ENCODE peak calls at places on chromosomes 7 and 10, in eight cellular contexts. B is transverse colon, S is psoas muscle, I is upper lobe of right lung, U is keratinocyte, V is body of pancreas, H is sigmoid colon, T is IMR-90. C is an unnamed sample.

GRCh38 chr7:106947244-106947728 is 82.2 kb downstream of the PIK3CG start:
- DNase-seq in T (peak; percentile 83), B (peak; percentile 44), V (peak; percentile 28), I (no peak), S (no peak), H (no peak), U (peak; percentile 13), C (peak; percentile 49)

GRCh38 chr10:114492351-114493037 is 88.2 kb upstream of the AFAP1L2 start:
- DNase-seq in V (no peak), T (peak; percentile 34), H (no peak), I (no peak), S (no peak), B (no peak), U (no peak), C (no peak)

GRCh38 chr10:109898666-109899577 is 24.4 kb downstream of the XPNPEP1 start:
- DNase-seq in H (no peak), V (no peak), I (no peak), B (no peak), T (peak; percentile 55), U (no peak), S (no peak), C (no peak)

GRCh38 chr7:121954803-121955202 is 81.8 kb downstream of the PTPRZ1 start:
- DNase-seq in T (peak; percentile 85), B (no peak), I (no peak), V (no peak), H (no peak), S (no peak), U (no peak), C (no peak)

GRCh38 chr7:91128574-91129348 is 135.5 kb upstream of the FZD1 start:
- DNase-seq in B (no peak), T (peak; percentile 38), I (no peak), U (no peak), S (no peak), V (no peak), H (no peak), C (no peak)

GRCh38 chr10:77609781-77610272 is 27.8 kb downstream of the KCNMA1 start:
- DNase-seq in I (no peak), U (no peak), H (peak; percentile 52), S (no peak), B (no peak), T (peak; percentile 80), V (no peak), C (no peak)

GRCh38 chr7:44431091-44431608 is 59.3 kb downstream of the NUDCD3 start:
- DNase-seq in I (no peak), U (no peak), S (no peak), V (peak; percentile 16), T (peak; percentile 28), B (peak; percentile 21), H (no peak), C (no peak)

GRCh38 chr10:71888623-71889387 is 37.8 kb upstream of the PSAP start:
- DNase-seq in H (peak; percentile 96), T (peak; percentile 77), U (peak; percentile 52), S (peak; percentile 93), B (peak; percentile 78), I (peak; percentile 94), V (peak; percentile 38), C (peak; percentile 66)

GRCh38 chr10:12628964-12629766 is 279.8 kb downstream of the CAMK1D start:
- DNase-seq in U (no peak), H (no peak), S (no peak), B (peak; percentile 51), T (no peak), V (peak; percentile 26), I (no peak), C (peak; percentile 72)

GRCh38 chr10:110525349-110526260 is 27.9 kb downstream of the DUSP5 start:
- DNase-seq in V (no peak), H (peak; percentile 48), B (no peak), T (peak; percentile 80), U (no peak), I (no peak), S (no peak), C (no peak)

GRCh38 chr10:117375360-117376147 is at the start of gene PDZD8:
- DNase-seq in U (peak; percentile 25), H (peak; percentile 97), I (peak; percentile 98), T (peak; percentile 90), V (peak; percentile 93), S (peak; percentile 97), B (peak; percentile 95), C (peak; percentile 93)

GRCh38 chr10:132982301-132982989 is 40.1 kb upstream of the CFAP46 start:
- DNase-seq in V (no peak), H (no peak), T (no peak), U (no peak), B (no peak), I (peak; percentile 34), S (peak; percentile 46), C (no peak)

GRCh38 chr7:113331155-113331898 is 213.0 kb upstream of the SMIM30 start:
- DNase-seq in U (no peak), S (peak; percentile 24), T (no peak), H (peak; percentile 62), B (no peak), I (no peak), V (peak; percentile 11), C (no peak)

GRCh38 chr10:77911535-77912123 is 14.9 kb downstream of the DLG5 start:
- DNase-seq in T (peak; percentile 47), B (no peak), S (no peak), I (no peak), U (no peak), H (no peak), V (no peak), C (no peak)

GRCh38 chr10:132906836-132907235 is 35.5 kb downstream of the CFAP46 start:
- DNase-seq in V (no peak), T (no peak), B (no peak), H (peak; percentile 28), U (no peak), S (peak; percentile 30), I (peak; percentile 50), C (no peak)

GRCh38 chr7:151181011-151181431 is 6.0 kb downstream of the ASB10 start:
- DNase-seq in T (no peak), V (no peak), H (no peak), B (no peak), S (peak; percentile 50), I (peak; percentile 57), U (no peak), C (no peak)

GRCh38 chr10:109895095-109895818 is 28.1 kb downstream of the XPNPEP1 start:
- DNase-seq in V (peak; percentile 45), I (no peak), U (no peak), T (peak; percentile 60), B (no peak), H (no peak), S (peak; percentile 71), C (peak; percentile 64)

GRCh38 chr10:7185367-7185690 is 225.5 kb downstream of the SFMBT2 start:
- DNase-seq in B (no peak), U (no peak), S (no peak), I (no peak), H (no peak), V (no peak), T (no peak), C (no peak)

DNA sequence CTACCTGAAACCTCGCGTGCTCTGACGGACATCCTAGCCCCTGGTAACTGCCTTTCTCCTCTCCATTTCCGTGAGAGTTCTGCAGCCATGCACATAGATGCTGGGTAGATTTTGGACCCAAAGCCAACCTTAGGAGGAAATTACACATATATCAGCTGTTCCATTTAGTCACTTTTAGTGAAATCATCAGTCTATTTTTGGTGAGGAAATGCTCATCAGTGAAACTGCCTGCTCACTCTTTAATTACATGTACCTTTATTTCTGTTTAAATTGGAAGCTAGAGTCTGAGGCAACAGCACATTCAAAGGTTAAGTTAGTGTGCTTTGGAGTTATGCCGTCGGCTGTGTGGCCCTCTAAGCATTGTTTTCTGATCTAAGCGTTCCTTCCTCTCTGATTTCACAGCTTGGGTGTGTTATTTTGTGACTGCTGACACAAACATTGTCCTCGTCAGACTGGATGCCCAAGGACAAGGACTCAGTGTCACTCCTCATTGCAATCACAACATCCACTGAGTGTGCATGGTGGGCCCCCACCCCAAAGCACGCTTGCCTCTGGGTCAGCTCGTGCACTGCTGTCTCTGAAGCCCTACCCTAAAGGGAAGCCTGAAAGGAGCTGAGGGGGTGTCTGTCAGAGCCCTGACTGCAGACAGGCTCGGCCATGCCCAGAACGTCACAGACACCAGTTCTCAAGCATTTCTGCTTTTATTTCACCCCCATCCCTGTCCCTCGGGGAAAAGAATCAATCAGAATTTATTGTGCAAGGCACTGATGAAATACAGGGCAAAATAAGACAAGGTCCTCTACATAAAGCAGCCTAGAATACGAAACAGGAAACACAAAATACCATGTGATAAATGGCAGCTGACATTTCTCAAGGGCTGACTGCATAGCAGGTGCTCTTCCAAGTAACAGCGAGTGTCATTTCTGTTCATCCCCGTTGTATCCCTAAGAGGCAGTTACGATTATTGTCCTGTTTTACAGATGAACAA is 231.6 kb downstream of the WDR37 start:
- DNase-seq in H (no peak), B (no peak), S (no peak), U (no peak), T (no peak), V (no peak), I (no peak), C (no peak)
- H3K9me3 ChIP-seq in H (no peaks in the 10 kb centered on the region), B (no peaks in the 10 kb centered on the region), S (no peaks in the 10 kb centered on the region), U (no peaks in the 10 kb centered on the region), T (peaks cover 39% of the 10 kb centered on the region), V (no peaks in the 10 kb centered on the region), I (no peaks in the 10 kb centered on the region), C (no peaks in the 10 kb centered on the region)

GRCh38 chr7:83427929-83428328 is 221.0 kb downstream of the SEMA3E start:
- DNase-seq in V (no peak), H (no peak), I (no peak), B (no peak), T (no peak), U (no peak), S (no peak), C (no peak)

GRCh38 chr7:83429493-83429892 is 219.4 kb downstream of the SEMA3E start:
- DNase-seq in U (no peak), H (no peak), T (no peak), S (no peak), V (no peak), I (no peak), B (no peak), C (no peak)

DNA sequence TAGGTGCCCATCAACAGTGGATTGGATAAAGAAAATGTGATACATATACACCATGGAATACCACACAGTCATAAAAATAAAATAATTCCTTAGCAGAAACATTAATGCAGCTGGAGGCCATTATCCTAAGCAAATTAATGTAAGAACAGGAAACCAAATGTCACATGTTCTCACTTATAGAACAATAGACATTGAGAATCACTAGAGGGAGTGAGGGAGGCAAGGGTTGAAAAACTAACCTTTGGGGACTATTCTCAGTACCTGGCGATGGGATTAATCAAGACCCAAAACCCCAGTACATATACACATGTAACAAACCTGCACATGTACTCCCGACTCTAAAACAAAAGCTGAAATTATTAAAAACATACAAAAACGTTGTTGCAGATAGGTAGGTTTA is 222.6 kb downstream of the SEMA3E start:
- DNase-seq in H (no peak), V (no peak), U (no peak), T (no peak), B (no peak), I (no peak), S (no peak), C (no peak)
- H3K4me1 ChIP-seq in H (no peaks in the 10 kb centered on the region), V (no peaks in the 10 kb centered on the region), U (no peaks in the 10 kb centered on the region), T (no peaks in the 10 kb centered on the region), B (no peaks in the 10 kb centered on the region), I (no peaks in the 10 kb centered on the region), S (no peaks in the 10 kb centered on the region), C (no peaks in the 10 kb centered on the region)

GRCh38 chr7:14570750-14571607 is 331.6 kb downstream of the DGKB start:
- DNase-seq in B (no peak), T (no peak), V (no peak), I (no peak), U (no peak), H (no peak), S (no peak), C (no peak)
- TF ChIP-seq CTCF in B (no peak), T (no peak), V (no peak), I (no peak), U (no peak), H (no peak), S (no peak), C (no peak)

GRCh38 chr7:158098125-158099030 is 489.2 kb downstream of the PTPRN2 start:
- DNase-seq in H (peak; percentile 59), I (peak; percentile 52), U (no peak), B (no peak), T (no peak), S (no peak), V (no peak), C (no peak)
- H3K9me3 ChIP-seq in H (no peaks in the 10 kb centered on the region), I (no peaks in the 10 kb centered on the region), U (peaks cover 2% of the 10 kb centered on the region), B (no peaks in the 10 kb centered on the region), T (peaks cover 40% of the 10 kb centered on the region), S (no peaks in the 10 kb centered on the region), V (no peaks in the 10 kb centered on the region), C (no peaks in the 10 kb centered on the region)